ENCODE peak calls at places on chromosome 21, in ten cellular contexts. J, Z, X, G, C, S, I, Y, B and F are unnamed samples.

GRCh38 chr21:45109831-45110492 is 35.6 kb downstream of the ADARB1 start:
- DNase-seq in Z (peak; percentile 52), X (no peak), C (no peak), B (no peak), G (no peak), Y (no peak), S (peak; percentile 46), J (no peak), I (no peak), F (no peak)

GRCh38 chr21:41754481-41754891 is 12.4 kb downstream of the RIPK4 start:
- DNase-seq in S (peak; percentile 37), B (peak; percentile 33), G (no peak), X (no peak), Z (no peak), J (no peak), I (peak; percentile 83), C (no peak), Y (no peak), F (no peak)

GRCh38 chr21:41032536-41032935 is 135.4 kb upstream of the BACE2 start:
- DNase-seq in S (no peak), B (no peak), G (no peak), X (no peak), Y (no peak), Z (no peak), C (peak; percentile 17), J (no peak), I (no peak), F (no peak)

GRCh38 chr21:43004926-43005325 is 30.6 kb downstream of the PKNOX1 start:
- DNase-seq in S (no peak), Y (no peak), B (no peak), J (no peak), I (no peak), C (no peak), Z (no peak), X (no peak), G (no peak), F (no peak)

GRCh38 chr21:41948404-41948895 is 5.4 kb downstream of the C2CD2 start:
- DNase-seq in I (no peak), X (no peak), J (no peak), B (no peak), G (no peak), Z (no peak), C (no peak), S (no peak), Y (no peak), F (no peak)

GRCh38 chr21:39869141-39869818 is 2.0 kb downstream of the PCP4 start:
- DNase-seq in B (no peak), G (no peak), J (no peak), Y (no peak), C (no peak), I (no peak), X (no peak), S (no peak), Z (no peak), F (no peak)

GRCh38 chr21:41508415-41509205 is 652 bp upstream of the TMPRSS2 start:
- DNase-seq in B (no peak), X (no peak), I (no peak), G (no peak), Y (no peak), J (peak; percentile 76), Z (no peak), C (no peak), S (no peak), F (no peak)

GRCh38 chr21:25350056-25350455 is 257.2 kb downstream of the MRPL39 start:
- DNase-seq in Y (no peak), G (no peak), I (peak; percentile 80), Z (no peak), S (peak; percentile 23), X (peak; percentile 70), B (no peak), C (no peak), J (peak; percentile 68), F (no peak)

GRCh38 chr21:14523234-14523633 is 22.9 kb downstream of the SAMSN1 start:
- DNase-seq in I (no peak), Y (no peak), X (no peak), C (no peak), S (peak; percentile 53), Z (no peak), J (no peak), B (no peak), G (no peak), F (no peak)

GRCh38 chr21:39863111-39863510 is 4.1 kb upstream of the PCP4 start:
- DNase-seq in I (no peak), S (no peak), C (no peak), Z (peak; percentile 13), Y (no peak), J (no peak), X (no peak), B (no peak), G (no peak), F (no peak)

GRCh38 chr21:41699311-41699710 is 67.5 kb downstream of the RIPK4 start:
- DNase-seq in S (no peak), X (no peak), J (no peak), Z (no peak), C (no peak), Y (no peak), B (no peak), I (no peak), G (no peak), F (no peak)

GRCh38 chr21:32467291-32467690 is 54.8 kb downstream of the EVA1C start:
- DNase-seq in X (no peak), Y (no peak), G (no peak), I (peak; percentile 73), B (no peak), J (no peak), S (no peak), Z (no peak), C (no peak), F (no peak)

GRCh38 chr21:42135386-42136040 is 64.4 kb downstream of the UMODL1 start:
- DNase-seq in Y (no peak), G (peak; percentile 16), Z (no peak), S (no peak), J (no peak), X (no peak), C (no peak), I (no peak), B (no peak), F (no peak)

GRCh38 chr21:28540514-28540913 is 452.2 kb downstream of the LTN1 start:
- DNase-seq in B (no peak), C (no peak), Z (no peak), Y (no peak), G (no peak), S (no peak), J (no peak), X (peak; percentile 73), I (no peak), F (no peak)

GRCh38 chr21:40752125-40752524 is 94.8 kb downstream of the DSCAM start:
- DNase-seq in I (peak; percentile 76), X (no peak), C (no peak), Y (no peak), B (no peak), J (no peak), G (no peak), S (no peak), Z (no peak), F (no peak)

GRCh38 chr21:31927872-31928476 is 55.2 kb downstream of the HUNK start:
- DNase-seq in G (no peak), B (no peak), J (no peak), Z (no peak), C (no peak), I (no peak), X (peak; percentile 27), Y (no peak), S (no peak), F (peak; percentile 27)

GRCh38 chr21:38475519-38475918 is 22.8 kb downstream of the ERG start:
- DNase-seq in G (no peak), J (peak; percentile 50), X (no peak), Z (no peak), Y (no peak), I (peak; percentile 72), S (no peak), B (no peak), C (no peak), F (no peak)
- H3K27ac ChIP-seq in G (peak overlapping the region; percentile 74), J (no peak overlapping the region), X (no peak overlapping the region), Z (peak overlapping the region; percentile 4), Y (no peak overlapping the region), I (no peak overlapping the region), S (no peak overlapping the region), B (peak overlapping the region; percentile 68), C (no peak overlapping the region), F (no peak overlapping the region)

GRCh38 chr21:33924766-33925100 is 9.1 kb upstream of the ATP5PO start:
- DNase-seq in J (no peak), B (no peak), S (no peak), G (no peak), C (no peak), Z (peak; percentile 29), Y (no peak), X (no peak), I (no peak), F (no peak)
- H3K27ac ChIP-seq in J (no peak overlapping the region), B (no peak overlapping the region), S (peak overlapping the region; percentile 58), G (no peak overlapping the region), C (no peak overlapping the region), Z (peak overlapping the region; percentile 54), Y (no peak overlapping the region), X (no peak overlapping the region), I (no peak overlapping the region), F (peak overlapping the region; percentile 93)

DNA sequence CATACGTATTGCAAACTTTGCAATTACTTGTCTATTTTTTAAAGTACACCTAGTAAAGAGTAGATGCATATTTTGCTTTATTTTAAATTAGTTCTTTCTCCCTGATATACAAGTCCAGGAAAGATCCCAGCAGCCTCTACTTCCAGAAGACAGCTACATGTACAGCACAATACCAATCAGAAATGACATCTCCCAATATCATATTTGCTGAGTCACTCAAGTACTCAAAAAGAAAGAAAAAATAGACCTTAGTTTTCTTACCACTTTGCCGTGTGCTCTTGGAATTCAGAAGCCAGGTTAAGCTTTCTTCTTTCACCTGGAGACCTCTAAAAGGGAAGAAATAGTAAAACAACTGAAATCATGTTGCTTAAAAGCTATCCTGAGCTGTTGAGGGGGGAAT is 412.6 kb upstream of the RUNX1 start:
- DNase-seq in S (no peak), I (no peak), C (no peak), Y (no peak), X (no peak), G (no peak), J (no peak), Z (no peak), B (no peak), F (no peak)
- H3K27ac ChIP-seq in S (no peak overlapping the region), I (no peak overlapping the region), C (no peak overlapping the region), Y (no peak overlapping the region), X (no peak overlapping the region), G (no peak overlapping the region), J (no peak overlapping the region), Z (no peak overlapping the region), B (no peak overlapping the region), F (no peak overlapping the region)

DNA sequence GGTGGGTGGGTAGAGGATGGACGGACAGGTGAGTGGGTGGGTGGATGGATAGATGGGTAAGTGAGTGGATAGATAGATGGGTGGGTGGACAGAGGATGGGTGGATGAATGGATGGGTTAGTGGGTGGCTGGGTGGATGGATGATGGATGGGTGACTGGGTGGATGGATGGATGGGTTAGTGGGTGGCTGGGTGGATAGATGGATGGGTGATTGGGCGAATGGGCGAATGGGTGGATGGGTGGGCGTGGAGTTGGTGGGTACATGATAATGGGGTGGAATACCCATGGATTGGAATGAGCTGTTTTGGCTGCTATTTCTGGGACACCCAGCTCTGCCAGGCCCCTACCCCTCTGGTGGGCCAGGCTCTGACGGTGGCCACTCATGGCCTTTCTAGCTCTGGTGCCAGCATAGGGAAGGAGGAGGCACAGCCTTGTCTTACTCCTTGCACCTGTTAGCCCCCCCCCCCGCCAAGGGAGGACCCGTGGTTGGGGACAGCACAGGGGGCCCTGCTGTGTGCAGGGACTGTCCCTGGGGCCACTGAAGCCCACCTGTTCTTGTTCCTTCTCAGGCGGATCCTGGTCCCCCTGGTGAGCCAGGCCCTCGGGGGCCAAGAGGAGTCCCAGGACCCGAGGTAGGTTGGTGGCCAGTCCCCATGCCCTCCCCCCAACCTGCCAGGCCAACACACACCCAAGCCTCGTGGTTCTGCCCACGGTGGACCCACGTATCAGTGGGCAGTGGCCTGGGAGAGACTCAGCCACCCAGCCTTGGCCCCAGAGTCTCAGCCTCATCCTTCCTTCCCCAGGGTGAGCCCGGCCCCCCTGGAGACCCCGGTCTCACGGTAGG is 26.4 kb downstream of the COL6A2 start:
- DNase-seq in Y (no peak), C (no peak), G (peak; percentile 3), Z (no peak), B (peak; percentile 63), J (no peak), I (peak; percentile 30), S (no peak), X (no peak), F (no peak)
- H3K27ac ChIP-seq in Y (no peak overlapping the region), C (no peak overlapping the region), G (no peak overlapping the region), Z (no peak overlapping the region), B (no peak overlapping the region), J (no peak overlapping the region), I (no peak overlapping the region), S (no peak overlapping the region), X (no peak overlapping the region), F (no peak overlapping the region)